ENCODE peak calls at places on chromosomes 12 and 14, in five cellular contexts. F, D, J, T and I are unnamed samples.

GRCh38 chr12:92437452-92437851 is 265.3 kb upstream of the PLEKHG7 start:
- DNase-seq in F (no peak), D (no peak), J (no peak), T (no peak), I (no peak)

GRCh38 chr12:20434993-20435392 is 66.7 kb downstream of the PDE3A start:
- DNase-seq in F (no peak), D (no peak), J (no peak), T (no peak), I (no peak)

GRCh38 chr12:28787151-28787550 is 361.9 kb upstream of the FAR2 start:
- DNase-seq in F (no peak), D (no peak), J (no peak), T (no peak), I (no peak)

GRCh38 chr12:1720494-1720893 is 29.6 kb downstream of the ADIPOR2 start:
- DNase-seq in F (no peak), D (no peak), J (no peak), T (no peak), I (no peak)

GRCh38 chr12:9604288-9604687 is 3.4 kb downstream of the KLRB1 start:
- DNase-seq in F (no peak), D (no peak), J (no peak), T (no peak), I (no peak)

GRCh38 chr12:51377099-51377984 is 13.9 kb downstream of the GALNT6 start:
- DNase-seq in F (no peak), D (no peak), J (peak; percentile 81), T (no peak), I (no peak)

GRCh38 chr12:129614221-129614885 is 289.5 kb downstream of the TMEM132D start:
- DNase-seq in F (no peak), D (no peak), J (no peak), T (no peak), I (no peak)

GRCh38 chr14:103707329-103708263 is 7.7 kb downstream of the XRCC3 start:
- DNase-seq in F (no peak), D (no peak), J (no peak), T (no peak), I (no peak)

GRCh38 chr12:121507984-121508383 is 72.8 kb downstream of the KDM2B start:
- DNase-seq in F (no peak), D (no peak), J (no peak), T (no peak), I (no peak)

GRCh38 chr12:121503395-121503794 is 77.4 kb downstream of the KDM2B start:
- DNase-seq in F (no peak), D (no peak), J (no peak), T (no peak), I (no peak)

GRCh38 chr12:121507245-121507644 is 73.6 kb downstream of the KDM2B start:
- DNase-seq in F (no peak), D (no peak), J (no peak), T (no peak), I (no peak)

GRCh38 chr12:121504505-121504904 is 76.3 kb downstream of the KDM2B start:
- DNase-seq in F (no peak), D (no peak), J (no peak), T (no peak), I (no peak)

GRCh38 chr12:121505513-121505912 is 75.3 kb downstream of the KDM2B start:
- DNase-seq in F (no peak), D (no peak), J (no peak), T (no peak), I (no peak)
- TF ChIP-seq POLR2A in F (no peak), D (no peak), J (no peak), T (no peak), I (no peak)

GRCh38 chr14:29925736-29926135 is 1.9 kb downstream of the PRKD1 start:
- DNase-seq in F (no peak), D (no peak), J (no peak), T (no peak), I (no peak)
- H3K27ac ChIP-seq in F (no peak overlapping the region), D (no peak overlapping the region), J (no peak overlapping the region), T (no peak overlapping the region), I (no peak overlapping the region)

DNA sequence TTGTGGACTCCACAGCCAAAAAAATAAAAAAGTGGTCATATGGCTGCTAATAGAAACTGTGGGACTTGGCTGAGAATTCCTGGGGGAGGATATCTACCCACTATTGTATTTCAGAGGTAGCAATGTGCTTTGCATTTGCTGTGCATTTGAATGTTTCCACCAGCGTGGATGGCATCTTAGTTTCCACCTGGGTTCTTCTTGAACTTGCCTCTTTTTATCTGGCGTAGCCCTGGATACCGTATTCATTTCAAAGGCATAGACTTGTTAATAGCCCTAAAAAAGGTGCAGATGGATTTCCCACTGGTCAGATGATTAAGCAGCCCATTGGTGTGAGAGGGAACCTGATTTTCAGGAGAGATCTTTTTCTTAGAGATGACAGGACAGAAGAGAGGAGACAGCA is 1.9 kb upstream of the MYF5 start:
- DNase-seq in F (no peak), D (no peak), J (no peak), T (no peak), I (no peak)
- H3K4me1 ChIP-seq in F (no peaks in the 10 kb centered on the region), D (no peaks in the 10 kb centered on the region), J (no peaks in the 10 kb centered on the region), T (no peaks in the 10 kb centered on the region), I (no peaks in the 10 kb centered on the region)

GRCh38 chr12:69252033-69252432 is 12.7 kb downstream of the CPSF6 start:
- DNase-seq in F (no peak), D (no peak), J (no peak), T (no peak), I (no peak)

GRCh38 chr12:69254857-69255256 is 15.5 kb downstream of the CPSF6 start:
- DNase-seq in F (no peak), D (no peak), J (no peak), T (no peak), I (no peak)

GRCh38 chr12:69258655-69259054 is 19.3 kb downstream of the CPSF6 start:
- DNase-seq in F (no peak), D (no peak), J (no peak), T (no peak), I (no peak)

GRCh38 chr12:69254046-69254445 is 14.7 kb downstream of the CPSF6 start:
- DNase-seq in F (no peak), D (no peak), J (no peak), T (no peak), I (no peak)
- TF ChIP-seq POLR2A in F (no peak), D (no peak), J (no peak), T (no peak), I (no peak)